ENCODE peak calls at places on chromosomes 16 and 17, in five cellular contexts. S is psoas muscle, G is IMR-90, E is HCT116, Q is stomach. M is an unnamed sample. For H3K36me3, the result is how much of the 10 kb centered on the place peaks cover.

GRCh38 chr17:7081341-7082062 is 1.5 kb upstream of the CLEC10A start:
- DNase-seq in Q (no peak), E (no peak), G (no peak), S (no peak), M (no peak)

GRCh38 chr16:85800321-85800669 is 800 bp downstream of the COX4I1 start:
- DNase-seq in G (no peak), S (no peak), Q (no peak), E (no peak), M (no peak)

GRCh38 chr16:58413359-58413758 is 21.1 kb downstream of the GINS3 start:
- DNase-seq in S (no peak), Q (no peak), G (no peak), E (no peak), M (no peak)

GRCh38 chr16:1788095-1788707 is 5.3 kb downstream of the IGFALS start:
- DNase-seq in G (no peak), S (peak), E (no peak), Q (no peak), M (no peak)

GRCh38 chr17:62704381-62704971 is 77.0 kb downstream of the MRC2 start:
- DNase-seq in G (peak), S (no peak), E (no peak), Q (peak), M (peak)

GRCh38 chr17:65495255-65496060 is 66.0 kb downstream of the AXIN2 start:
- DNase-seq in E (peak), G (no peak), S (no peak), Q (no peak), M (no peak)

GRCh38 chr17:75649687-75650086 is 16.5 kb downstream of the SMIM5 start:
- DNase-seq in E (no peak), G (no peak), Q (no peak), S (no peak), M (no peak)

GRCh38 chr17:64259922-64260321 is 3.1 kb downstream of the TEX2 start:
- DNase-seq in E (no peak), S (no peak), Q (no peak), G (peak), M (no peak)

GRCh38 chr16:65126845-65127624 is 5.2 kb upstream of the CDH11 start:
- DNase-seq in Q (no peak), G (no peak), E (no peak), S (no peak), M (no peak)

GRCh38 chr16:6204941-6205340 is 1107.3 kb upstream of the EEF2KMT start:
- DNase-seq in E (no peak), S (no peak), G (no peak), Q (no peak), M (no peak)

GRCh38 chr16:84925773-84926372 is 85.5 kb downstream of the ZDHHC7 start:
- DNase-seq in S (no peak), E (no peak), Q (no peak), G (no peak), M (no peak)

GRCh38 chr17:60641810-60642220 is 35.8 kb upstream of the BCAS3 start:
- DNase-seq in E (peak), G (peak), Q (peak), S (no peak), M (peak)

GRCh38 chr17:62970617-62971016 is 4.6 kb downstream of the TANC2 start:
- DNase-seq in Q (no peak), G (no peak), S (no peak), E (no peak), M (no peak)

GRCh38 chr17:3687949-3688614 is 7.9 kb downstream of the P2RX5 start:
- DNase-seq in G (no peak), S (no peak), Q (no peak), E (no peak), M (no peak)

GRCh38 chr16:11350531-11351335 is 5.5 kb downstream of the RMI2 start:
- DNase-seq in Q (no peak), S (no peak), E (no peak), G (peak), M (no peak)

GRCh38 chr16:11346700-11347319 is 1.6 kb downstream of the RMI2 start:
- DNase-seq in G (no peak), Q (no peak), S (no peak), E (no peak), M (no peak)

GRCh38 chr16:11347831-11348230 is 2.6 kb downstream of the RMI2 start:
- DNase-seq in E (no peak), G (no peak), Q (no peak), S (no peak), M (no peak)

GRCh38 chr16:11348737-11349598 is 3.7 kb downstream of the RMI2 start:
- DNase-seq in S (no peak), E (no peak), G (no peak), Q (no peak), M (no peak)

GRCh38 chr16:11349599-11350276 is 4.5 kb downstream of the RMI2 start:
- DNase-seq in S (peak), E (no peak), G (peak), Q (peak), M (no peak)
- H3K27ac ChIP-seq in S (no peak), E (no peak), G (peak), Q (peak), M (no peak)

GRCh38 chr16:81403208-81403600 is 41.4 kb upstream of the CMIP start:
- DNase-seq in Q (no peak), S (no peak), G (no peak), E (no peak), M (no peak)

GRCh38 chr16:81403601-81404391 is 40.8 kb upstream of the CMIP start:
- DNase-seq in S (peak), G (peak), Q (peak), E (peak), M (peak)

GRCh38 chr16:81409016-81409556 is 35.5 kb upstream of the CMIP start:
- DNase-seq in E (no peak), Q (no peak), S (no peak), G (no peak), M (no peak)

GRCh38 chr16:81408409-81408950 is 36.1 kb upstream of the CMIP start:
- DNase-seq in E (no peak), S (no peak), Q (no peak), G (no peak), M (no peak)

GRCh38 chr16:81405702-81406113 is 38.9 kb upstream of the CMIP start:
- DNase-seq in S (no peak), G (peak), E (peak), Q (peak), M (peak)
- TF ChIP-seq CTCF in S (no peak), G (peak), E (no peak), Q (no peak), M (peak)

GRCh38 chr16:23562505-23562904 is 5.0 kb downstream of the UBFD1 start:
- DNase-seq in G (no peak), E (no peak), Q (no peak), S (no peak), M (no peak)
- H3K36me3 ChIP-seq in G (half or more), E (half or more), Q (half or more), S (half or more), M (half or more)

DNA sequence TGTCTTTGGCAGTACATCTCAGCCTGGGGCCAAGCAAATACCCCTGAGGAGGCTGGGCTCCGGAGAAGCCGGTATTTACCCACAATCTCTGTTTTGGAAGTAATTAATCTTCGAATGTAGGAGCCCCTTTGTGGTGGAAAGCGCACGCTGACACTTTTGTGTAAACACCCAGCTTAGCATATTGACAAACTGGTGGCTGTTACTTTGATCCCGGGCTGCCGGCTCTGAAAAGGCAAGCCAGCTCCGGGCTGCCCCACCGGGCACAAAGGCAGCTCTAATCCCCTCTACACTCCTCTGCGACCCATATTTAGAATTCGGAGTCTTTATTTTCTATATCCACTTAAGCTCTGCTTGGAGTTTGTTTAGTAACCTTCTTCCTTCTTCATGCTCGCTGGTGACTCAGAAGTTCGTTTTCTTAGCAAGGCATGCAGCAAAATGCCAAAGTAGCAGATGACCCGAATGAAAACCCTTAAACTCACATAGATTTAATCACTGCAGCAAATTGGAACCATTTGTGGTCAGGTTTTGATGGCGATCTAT is 144.0 kb upstream of the IRX3 start:
- DNase-seq in S (no peak), E (no peak), G (peak), Q (no peak), M (peak)
- H3K27ac ChIP-seq in S (no peak), E (no peak), G (no peak), Q (peak), M (peak)

DNA sequence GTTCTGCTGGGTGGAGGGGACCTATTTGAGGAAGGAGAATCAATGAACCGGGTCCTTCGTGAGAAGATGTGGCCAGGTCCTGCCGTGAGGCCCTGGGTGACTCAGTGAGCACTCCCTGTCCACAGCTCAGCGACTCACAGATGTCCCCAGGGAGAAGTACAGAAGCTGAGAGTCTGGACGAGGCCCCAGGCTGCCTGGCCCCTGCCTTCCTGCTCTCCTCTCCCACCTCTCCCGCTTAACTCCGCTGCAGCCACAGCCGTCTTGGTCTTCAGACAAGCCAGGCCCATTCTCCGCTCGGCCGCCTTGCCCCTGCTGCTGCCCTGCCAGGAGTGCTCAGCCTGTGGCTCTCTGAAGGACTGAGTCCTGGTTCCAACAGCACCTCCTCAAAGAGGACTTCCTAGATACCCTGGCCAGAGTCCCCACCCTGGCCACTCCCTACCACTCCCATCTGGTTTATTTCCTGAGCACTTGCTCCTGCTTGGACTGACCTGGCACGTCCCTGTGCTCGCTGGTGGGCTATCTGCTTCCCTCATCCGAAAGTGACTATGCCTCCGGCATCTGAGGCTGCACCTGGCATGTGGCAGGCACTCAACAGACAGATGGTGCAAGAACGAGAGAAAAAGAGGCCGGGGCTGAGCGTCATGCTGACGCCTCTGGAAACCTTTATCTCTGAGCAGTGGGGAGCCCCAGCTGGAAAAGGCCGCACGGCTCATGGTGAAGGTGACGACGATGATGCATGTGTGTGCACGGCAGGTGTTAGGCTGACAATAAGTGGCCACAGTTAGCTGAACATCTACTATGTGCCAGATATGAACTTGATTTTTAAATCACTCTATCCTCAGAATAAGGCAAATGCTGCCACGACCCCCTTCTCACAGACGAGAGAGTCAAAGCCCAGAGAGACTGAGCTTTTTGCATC is 9.2 kb upstream of the TNFRSF13B start:
- DNase-seq in E (no peak), Q (no peak), G (no peak), S (no peak), M (no peak)
- TF ChIP-seq CTCF in E (no peak), Q (no peak), G (no peak), S (no peak), M (no peak)

DNA sequence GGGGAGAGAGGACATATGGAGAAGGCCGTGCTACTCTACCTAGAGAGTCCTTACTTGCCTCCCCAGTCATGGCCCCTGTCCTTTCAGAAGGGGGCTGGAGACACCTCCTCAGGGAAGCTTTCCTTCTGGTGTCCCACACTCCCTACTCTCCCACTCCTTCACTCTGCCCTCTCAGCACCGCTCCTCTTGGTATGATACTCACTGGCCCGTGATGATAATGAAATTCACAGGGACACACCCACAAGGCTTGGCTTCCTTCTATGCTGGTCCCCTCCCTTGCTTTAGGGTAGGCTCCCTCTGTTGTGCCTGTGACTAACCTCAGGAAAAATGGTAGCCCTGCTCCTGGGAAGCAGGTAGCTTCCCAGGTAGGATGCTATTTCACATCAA is 4.2 kb upstream of the DHRS13 start:
- DNase-seq in S (no peak), E (no peak), Q (no peak), G (no peak), M (no peak)
- H3K36me3 ChIP-seq in S (half or more), E (under half), Q (half or more), G (half or more), M (half or more)

GRCh38 chr17:40063915-40064531 is 1.3 kb downstream of the THRA start:
- DNase-seq in Q (no peak), G (no peak), S (no peak), E (no peak), M (no peak)
- H3K27ac ChIP-seq in Q (peak), G (peak), S (peak), E (no peak), M (no peak)

GRCh38 chr16:74652249-74652648 is 14.4 kb downstream of the RFWD3 start:
- DNase-seq in E (no peak), G (no peak), Q (no peak), S (no peak), M (no peak)

GRCh38 chr16:74651841-74652240 is 14.8 kb downstream of the RFWD3 start:
- DNase-seq in E (no peak), S (no peak), Q (no peak), G (no peak), M (no peak)

GRCh38 chr16:74654536-74654935 is 12.1 kb downstream of the RFWD3 start:
- DNase-seq in S (no peak), Q (no peak), G (no peak), E (no peak), M (no peak)

DNA sequence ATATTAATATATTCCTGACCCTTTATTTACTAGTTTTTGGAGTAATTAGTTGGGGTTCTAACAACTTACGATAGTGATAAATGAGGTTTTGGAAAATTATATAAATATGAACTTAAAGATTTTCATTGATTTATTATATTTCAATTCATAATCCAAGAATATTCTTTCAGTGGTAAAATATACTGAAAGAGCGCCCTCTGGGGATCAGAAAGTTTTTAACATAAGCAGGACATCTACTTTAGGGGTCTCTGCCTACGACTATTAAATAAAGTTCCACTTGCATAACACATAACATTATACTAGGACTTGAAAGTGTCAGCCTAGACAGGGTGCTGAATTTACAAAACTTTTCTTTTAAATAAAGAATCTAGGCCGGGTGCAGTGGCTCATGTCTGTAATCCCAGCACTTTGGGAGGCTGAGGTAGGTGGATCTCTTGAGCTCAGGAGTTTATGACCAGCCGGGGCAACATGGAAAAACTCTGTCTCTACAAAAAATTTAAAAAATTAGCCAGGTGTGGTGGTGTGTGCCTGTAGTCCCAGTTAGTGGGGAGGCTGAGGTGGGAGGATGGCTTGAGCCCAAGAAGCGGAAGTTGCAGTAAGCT is 15.6 kb downstream of the RFWD3 start:
- DNase-seq in S (no peak), E (peak), Q (no peak), G (no peak), M (no peak)
- TF ChIP-seq CTCF in S (peak), E (peak), Q (peak), G (peak), M (peak)

GRCh38 chr16:27334192-27334764 is 20.5 kb downstream of the IL4R start:
- DNase-seq in G (no peak), Q (no peak), E (no peak), S (no peak), M (no peak)
- H3K36me3 ChIP-seq in G (under half), Q (half or more), E (under half), S (under half), M (under half)

GRCh38 chr16:78605548-78606097 is 506.2 kb downstream of the WWOX start:
- DNase-seq in Q (no peak), G (no peak), E (no peak), S (no peak), M (no peak)
- H3K27ac ChIP-seq in Q (no peak), G (no peak), E (no peak), S (no peak), M (no peak)

M was measured in brain microvascular endothelial cell.